ENCODE peak calls at places on chromosomes 4 and X, in four cellular contexts. Y is OCI-M1, H is stromal cell of bone marrow, C is SW480. J is an unnamed sample.

GRCh38 chrX:130974323-130974722 is 71.3 kb upstream of the ENOX2 start:
- DNase-seq in C (no peak), Y (peak; percentile 1), H (peak; percentile 20), J (no peak)

GRCh38 chr4:16411691-16412090 is 185.4 kb upstream of the TAPT1 start:
- DNase-seq in H (no peak), C (no peak), Y (no peak), J (no peak)

GRCh38 chrX:133676344-133677122 is 261.2 kb upstream of the GPC4 start:
- DNase-seq in C (peak; percentile 93), Y (no peak), H (no peak), J (no peak)

GRCh38 chr4:175412744-175413143 is 399.3 kb downstream of the GPM6A start:
- DNase-seq in Y (peak; percentile 27), H (peak; percentile 36), C (no peak), J (peak; percentile 81)

GRCh38 chr4:137968956-137969709 is 273.0 kb downstream of the SLC7A11 start:
- DNase-seq in H (peak; percentile 24), Y (peak; percentile 96), C (no peak), J (no peak)

GRCh38 chrX:13938053-13938765 is 91.5 kb downstream of the GEMIN8 start:
- DNase-seq in H (no peak), Y (no peak), C (peak; percentile 16), J (no peak)

GRCh38 chr4:87053064-87053693 is 118.4 kb downstream of the AFF1 start:
- DNase-seq in C (no peak), Y (peak; percentile 67), H (no peak), J (no peak)

GRCh38 chr4:2469192-2469984 is 482 bp downstream of the RNF4 start:
- DNase-seq in H (no peak), Y (peak; percentile 46), C (peak; percentile 26), J (no peak)

GRCh38 chr4:139266583-139267257 is 13.3 kb downstream of the MGARP start:
- DNase-seq in H (peak; percentile 45), C (peak; percentile 60), Y (peak; percentile 94), J (peak; percentile 62)

GRCh38 chr4:151242305-151242704 is 34.7 kb upstream of the PRSS48 start:
- DNase-seq in C (no peak), Y (no peak), H (no peak), J (no peak)

GRCh38 chrX:135345328-135345645 is 36.0 kb downstream of the ETDC start:
- DNase-seq in H (peak; percentile 36), C (no peak), Y (no peak), J (peak; percentile 66)

GRCh38 chr4:121072080-121072835 is at the start of gene NDNF:
- DNase-seq in C (peak; percentile 32), Y (no peak), H (no peak), J (no peak)

GRCh38 chr4:62457356-62457755 is 1257.2 kb downstream of the ADGRL3 start:
- DNase-seq in H (no peak), Y (no peak), C (peak; percentile 36), J (no peak)

GRCh38 chrX:106999002-106999975 is 723 bp downstream of the MORC4 start:
- DNase-seq in Y (peak; percentile 2), H (peak; percentile 39), C (peak; percentile 66), J (peak; percentile 27)

GRCh38 chrX:9163153-9163790 is 129.3 kb upstream of the FAM9B start:
- DNase-seq in Y (peak; percentile 7), C (no peak), H (no peak), J (no peak)

GRCh38 chrX:154401918-154402621 is 3.9 kb downstream of the RPL10 start:
- DNase-seq in C (no peak), Y (no peak), H (no peak), J (no peak)

GRCh38 chr4:76199664-76200211 is 13.9 kb downstream of the SCARB2 start:
- DNase-seq in H (no peak), C (no peak), Y (no peak), J (no peak)

GRCh38 chrX:118347131-118347530 is 1.2 kb downstream of the WDR44 start:
- DNase-seq in C (peak; percentile 46), H (no peak), Y (peak; percentile 82), J (no peak)

GRCh38 chrX:28586891-28587635 is at the start of gene IL1RAPL1:
- DNase-seq in C (peak; percentile 12), H (peak; percentile 23), Y (peak; percentile 57), J (peak; percentile 17)

GRCh38 chrX:129737921-129738320 is 858 bp upstream of the XPNPEP2 start:
- DNase-seq in H (peak; percentile 63), C (no peak), Y (no peak), J (no peak)

GRCh38 chr4:99711657-99712056 is 54.0 kb upstream of the C4orf54 start:
- DNase-seq in C (no peak), H (no peak), Y (no peak), J (no peak)

GRCh38 chr4:2802618-2803531 is 10.0 kb downstream of the SH3BP2 start:
- DNase-seq in Y (no peak), H (no peak), C (no peak), J (no peak)

GRCh38 chrX:151825927-151826471 is 86.7 kb upstream of the MAGEA4 start:
- DNase-seq in H (peak; percentile 56), C (peak; percentile 4), Y (peak; percentile 33), J (peak; percentile 86)

GRCh38 chrX:154738013-154738738 is 12.7 kb downstream of the GAB3 start:
- DNase-seq in H (no peak), C (peak; percentile 33), Y (no peak), J (peak; percentile 42)

GRCh38 chr4:3010998-3011397 is 47.6 kb downstream of the GRK4 start:
- DNase-seq in C (no peak), Y (no peak), H (peak; percentile 49), J (peak; percentile 78)

GRCh38 chrX:17038277-17038676 is 91.8 kb downstream of the REPS2 start:
- DNase-seq in H (no peak), Y (no peak), C (no peak), J (no peak)

GRCh38 chr4:114535725-114536124 is 62.9 kb upstream of the UGT8 start:
- DNase-seq in H (no peak), Y (no peak), C (peak; percentile 33), J (no peak)

GRCh38 chr4:26590639-26591038 is 6.8 kb downstream of the TBC1D19 start:
- DNase-seq in Y (no peak), C (no peak), H (no peak), J (no peak)

GRCh38 chr4:165360041-165360782 is 18.6 kb upstream of the CPE start:
- DNase-seq in C (peak; percentile 26), H (no peak), Y (peak; percentile 70), J (no peak)

GRCh38 chrX:38627683-38628082 is 66.3 kb downstream of the TSPAN7 start:
- DNase-seq in C (peak; percentile 53), H (no peak), Y (peak; percentile 66), J (no peak)

GRCh38 chr4:160136021-160136420 is 1033.1 kb downstream of the RAPGEF2 start:
- DNase-seq in C (no peak), Y (no peak), H (no peak), J (no peak)

GRCh38 chr4:6873792-6874461 is 35.7 kb upstream of the TBC1D14 start:
- DNase-seq in C (peak; percentile 62), Y (peak; percentile 77), H (no peak), J (no peak)

GRCh38 chrX:65821721-65822496 is 154.5 kb downstream of the MSN start:
- DNase-seq in Y (no peak), H (no peak), C (no peak), J (no peak)